ENCODE peak calls at places on chromosomes 5 and 9, in seven cellular contexts. P is brain microvascular endothelial cell, E is lung, M is testis, F is fibroblast of lung, C is HL-60, I is stomach. V is an unnamed sample.
A peak's percentile ranks its signal among the peaks of the same experiment; 100 is the strongest.

GRCh38 chr9:114092336-114092735 is 6.8 kb downstream of the KIF12 start:
- DNase-seq in I (no peak), M (no peak), C (no peak), P (no peak), E (no peak), F (no peak), V (no peak)

GRCh38 chr9:84379740-84380139 is 39.2 kb upstream of the SLC28A3 start:
- DNase-seq in E (no peak), M (no peak), C (no peak), I (no peak), F (peak; percentile 19), P (no peak), V (no peak)

GRCh38 chr9:129320575-129321311 is 142.7 kb upstream of the IER5L start:
- DNase-seq in P (peak; percentile 78), F (peak; percentile 87), M (peak; percentile 82), I (peak; percentile 79), E (peak; percentile 67), C (peak; percentile 24), V (peak; percentile 89)

GRCh38 chr5:154610321-154611154 is 132.5 kb upstream of the HAND1 start:
- DNase-seq in I (peak; percentile 80), C (peak; percentile 76), M (peak; percentile 82), P (peak; percentile 57), F (peak; percentile 74), E (peak; percentile 81), V (no peak)

GRCh38 chr5:93070938-93071337 is 510.1 kb downstream of the NR2F1-AS1 start:
- DNase-seq in F (peak; percentile 24), P (no peak), M (no peak), E (no peak), I (no peak), C (no peak), V (no peak)

GRCh38 chr9:95175523-95175922 is 142.0 kb downstream of the FANCC start:
- DNase-seq in C (no peak), F (no peak), P (no peak), M (no peak), I (no peak), E (no peak), V (no peak)

GRCh38 chr5:153999995-154000394 is 38.7 kb downstream of the FAM114A2 start:
- DNase-seq in C (no peak), M (no peak), I (no peak), F (no peak), E (no peak), P (no peak), V (no peak)

GRCh38 chr9:109880276-109881169 is 100.5 kb downstream of the PALM2AKAP2 start:
- DNase-seq in E (no peak), P (peak; percentile 64), I (no peak), C (no peak), F (peak; percentile 24), M (peak; percentile 68), V (no peak)

GRCh38 chr5:82163459-82164108 is 114.6 kb downstream of the RPS23 start:
- DNase-seq in C (no peak), M (no peak), P (no peak), E (no peak), I (no peak), F (peak; percentile 61), V (no peak)

GRCh38 chr9:79061766-79062165 is 510.0 kb upstream of the TLE4 start:
- DNase-seq in M (no peak), F (no peak), P (no peak), I (no peak), E (no peak), C (no peak), V (no peak)

GRCh38 chr9:133421615-133422542 is at the start of gene ADAMTS13:
- DNase-seq in I (no peak), M (no peak), F (no peak), P (no peak), E (no peak), C (no peak), V (no peak)

GRCh38 chr9:33750839-33751339 is 44.5 kb upstream of the PRSS3 start:
- DNase-seq in I (no peak), E (no peak), M (no peak), F (no peak), C (no peak), P (no peak), V (no peak)
- H3K27me3 ChIP-seq in I (peaks cover 6% of the 10 kb centered on the region), E (peaks cover 6% of the 10 kb centered on the region), M (no peaks in the 10 kb centered on the region), F (peaks cover 3% of the 10 kb centered on the region), C (peaks cover 11% of the 10 kb centered on the region), P (no peaks in the 10 kb centered on the region), V (no peaks in the 10 kb centered on the region)

DNA sequence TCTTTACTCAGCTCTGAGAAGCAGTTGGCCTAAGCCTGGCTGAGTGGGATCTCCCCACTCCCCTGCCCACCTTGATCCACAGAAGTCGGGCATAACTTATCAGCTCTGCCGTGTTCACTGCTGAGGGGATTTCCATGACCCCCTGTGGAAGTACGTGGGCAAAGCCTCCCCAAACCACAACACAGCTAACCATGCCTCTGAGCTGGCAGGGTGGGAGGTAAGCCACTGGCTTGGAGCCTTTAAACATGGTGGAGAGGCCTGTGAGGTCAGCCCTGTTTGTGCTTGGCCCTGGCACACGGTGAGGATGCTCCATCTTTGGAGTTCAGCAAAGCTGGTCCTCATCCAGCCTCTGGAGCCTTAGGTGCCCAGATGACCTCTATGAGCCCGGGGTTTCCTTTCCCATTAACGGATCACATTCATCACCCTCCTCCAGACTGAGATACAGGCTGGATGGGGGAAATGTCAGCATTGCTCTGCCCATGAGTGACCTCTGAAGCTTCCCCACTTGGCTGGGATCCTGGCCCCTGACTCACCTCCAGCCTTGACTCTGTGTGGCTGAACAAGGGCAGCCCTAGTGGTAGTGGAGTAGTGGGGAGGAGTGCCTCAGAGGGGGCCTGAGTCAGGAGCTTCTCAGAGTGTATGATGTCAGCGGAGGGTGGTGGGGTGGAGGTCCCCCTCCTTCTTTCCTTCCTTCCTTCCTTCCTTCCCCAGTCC is 6.2 kb downstream of the PDLIM4 start:
- DNase-seq in I (no peak), E (peak; percentile 46), F (peak; percentile 90), P (peak; percentile 83), M (peak; percentile 15), C (no peak), V (no peak)
- H3K4me3 ChIP-seq in I (no peak overlapping the region), E (no peak overlapping the region), F (no peak overlapping the region), P (no peak overlapping the region), M (no peak overlapping the region), C (no peak overlapping the region), V (no peak overlapping the region)

GRCh38 chr9:21901538-21901937 is 92.7 kb downstream of the CDKN2A start:
- DNase-seq in C (no peak), P (no peak), E (no peak), F (no peak), M (no peak), I (no peak), V (no peak)
- TF ChIP-seq CTCF in C (no peak), P (no peak), E (no peak), F (no peak), M (no peak), I (no peak), V (no peak)

DNA sequence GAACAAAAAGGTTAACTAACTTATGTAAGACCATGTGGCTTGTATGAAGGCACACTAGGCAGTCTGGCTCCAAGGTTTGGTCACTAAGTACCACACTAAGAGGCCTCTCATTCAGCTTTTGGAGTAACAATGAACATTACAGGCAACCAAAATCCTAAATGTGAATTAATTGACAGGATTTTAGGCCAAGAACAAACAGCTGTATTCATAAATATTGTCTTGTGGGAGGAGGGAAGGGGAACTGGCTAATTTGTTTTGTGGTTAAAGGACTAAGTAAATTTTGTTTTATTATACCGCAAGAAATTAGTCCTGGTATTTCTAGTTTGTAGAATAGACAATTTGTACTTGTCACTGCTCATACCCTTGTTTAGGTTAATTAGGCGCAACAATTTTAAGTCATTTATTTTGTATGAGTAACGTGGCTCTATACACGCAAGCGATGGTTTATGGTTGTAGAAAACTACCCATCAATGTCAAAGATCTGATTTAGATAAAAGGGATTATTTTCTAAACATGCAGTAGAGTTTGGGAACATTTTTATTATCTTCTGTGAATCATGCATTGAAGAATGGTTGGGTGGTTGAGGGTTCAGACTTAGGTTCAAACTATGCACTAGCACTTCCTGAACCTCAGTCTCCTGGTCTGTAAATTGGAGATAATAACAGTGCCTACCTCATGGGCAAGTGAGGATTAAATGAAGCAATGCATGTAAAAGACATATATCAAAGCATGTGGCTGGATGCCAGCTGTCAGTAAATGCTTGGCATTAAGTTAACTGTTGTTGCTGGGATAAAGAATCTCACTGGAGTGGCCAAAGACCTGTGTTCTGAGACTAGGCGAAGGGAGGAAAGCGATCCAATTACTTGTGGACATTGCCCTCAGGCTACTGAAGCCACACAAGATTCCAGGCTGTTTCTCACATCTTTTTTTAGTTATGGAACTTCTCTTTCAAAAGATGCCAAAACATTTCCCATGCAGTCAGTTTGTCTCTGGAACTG is 1.3 kb upstream of the OTULINL start:
- DNase-seq in C (no peak), P (no peak), F (peak; percentile 10), E (no peak), M (no peak), I (no peak), V (no peak)
- H3K27me3 ChIP-seq in C (no peaks in the 10 kb centered on the region), P (peaks cover 21% of the 10 kb centered on the region), F (peaks cover 11% of the 10 kb centered on the region), E (no peaks in the 10 kb centered on the region), M (no peaks in the 10 kb centered on the region), I (no peaks in the 10 kb centered on the region), V (no peaks in the 10 kb centered on the region)

GRCh38 chr9:136539427-136540412 is 6.1 kb downstream of the NOTCH1 start:
- DNase-seq in C (peak; percentile 98), E (peak; percentile 98), P (peak; percentile 54), M (peak; percentile 74), F (peak; percentile 11), I (peak; percentile 83), V (peak; percentile 99)

GRCh38 chr9:136541179-136541578 is 4.7 kb downstream of the NOTCH1 start:
- DNase-seq in I (no peak), M (no peak), C (no peak), E (no peak), F (no peak), P (no peak), V (no peak)

GRCh38 chr9:136542246-136543041 is 3.4 kb downstream of the NOTCH1 start:
- DNase-seq in I (no peak), C (no peak), E (no peak), M (no peak), P (no peak), F (no peak), V (no peak)

GRCh38 chr9:136543280-136543679 is 2.6 kb downstream of the NOTCH1 start:
- DNase-seq in E (no peak), C (no peak), I (no peak), M (no peak), P (no peak), F (no peak), V (no peak)

DNA sequence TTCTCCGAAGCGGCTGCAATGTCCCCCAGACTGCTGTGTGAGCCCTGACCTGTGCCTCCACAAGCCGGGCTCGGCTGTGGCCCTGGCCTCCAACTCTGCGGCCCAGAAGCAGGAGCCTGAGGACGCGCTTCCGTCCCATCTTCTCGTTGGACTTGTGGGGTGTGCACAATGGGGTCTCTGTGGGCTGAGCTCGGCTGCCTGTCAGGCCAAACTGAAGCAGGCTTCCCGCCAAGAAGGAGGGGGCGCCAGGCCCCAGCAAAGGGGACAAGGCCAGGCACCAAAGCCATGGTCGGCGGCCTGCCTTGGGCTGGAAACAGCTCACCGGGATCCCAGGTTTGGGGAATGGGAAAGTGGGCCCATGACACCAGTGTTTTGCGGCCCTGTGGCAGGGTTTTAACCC is 4.1 kb downstream of the NOTCH1 start:
- DNase-seq in C (no peak), I (no peak), M (no peak), P (no peak), E (no peak), F (no peak), V (no peak)
- H3K4me3 ChIP-seq in C (no peak overlapping the region), I (no peak overlapping the region), M (no peak overlapping the region), P (no peak overlapping the region), E (no peak overlapping the region), F (no peak overlapping the region), V (no peak overlapping the region)

V was measured in vagina.